ENCODE peak calls at places on chromosomes 13 and 19, in seven cellular contexts. One of them, this sample, is unnamed. For H3K4me1, the result is how much of the 10 kb centered on the place peaks cover.

GRCh38 chr13:50224534-50224933 is 209.3 kb downstream of the KCNRG start:
- DNase-seq in right lobe of liver: no peak
- DNase-seq in transverse colon: no peak
- DNase-seq in IMR-90: peak
- DNase-seq in tibial nerve: no peak
- DNase-seq in esophagus muscularis mucosa: no peak
- DNase-seq in esophagus squamous epithelium: no peak
- DNase-seq in this sample: no peak

GRCh38 chr19:28425431-28425931 is 787.5 kb downstream of the UQCRFS1 start:
- DNase-seq in tibial nerve: no peak
- DNase-seq in esophagus muscularis mucosa: no peak
- DNase-seq in IMR-90: no peak
- DNase-seq in esophagus squamous epithelium: no peak
- DNase-seq in transverse colon: no peak
- DNase-seq in right lobe of liver: no peak
- DNase-seq in this sample: no peak

GRCh38 chr19:41302624-41303351 is 7.2 kb upstream of the CCDC97 start:
- DNase-seq in tibial nerve: no peak
- DNase-seq in esophagus squamous epithelium: no peak
- DNase-seq in esophagus muscularis mucosa: no peak
- DNase-seq in transverse colon: peak
- DNase-seq in IMR-90: no peak
- DNase-seq in right lobe of liver: no peak
- DNase-seq in this sample: no peak

GRCh38 chr19:23507441-23507840 is 112.2 kb upstream of the ZNF91 start:
- DNase-seq in right lobe of liver: no peak
- DNase-seq in transverse colon: no peak
- DNase-seq in IMR-90: no peak
- DNase-seq in tibial nerve: no peak
- DNase-seq in esophagus squamous epithelium: no peak
- DNase-seq in esophagus muscularis mucosa: no peak
- DNase-seq in this sample: no peak

GRCh38 chr19:16376241-16376640 is 51.6 kb downstream of the KLF2 start:
- DNase-seq in esophagus squamous epithelium: no peak
- DNase-seq in IMR-90: no peak
- DNase-seq in tibial nerve: no peak
- DNase-seq in right lobe of liver: no peak
- DNase-seq in transverse colon: no peak
- DNase-seq in esophagus muscularis mucosa: no peak
- DNase-seq in this sample: no peak

GRCh38 chr13:44238011-44238421 is 135.6 kb upstream of the SERP2 start:
- DNase-seq in esophagus muscularis mucosa: no peak
- DNase-seq in transverse colon: no peak
- DNase-seq in tibial nerve: no peak
- DNase-seq in esophagus squamous epithelium: no peak
- DNase-seq in IMR-90: peak
- DNase-seq in right lobe of liver: no peak
- DNase-seq in this sample: no peak

GRCh38 chr19:11361037-11361770 is 6.0 kb downstream of the PLPPR2 start:
- DNase-seq in esophagus squamous epithelium: no peak
- DNase-seq in IMR-90: no peak
- DNase-seq in tibial nerve: no peak
- DNase-seq in transverse colon: peak
- DNase-seq in esophagus muscularis mucosa: no peak
- DNase-seq in right lobe of liver: peak
- DNase-seq in this sample: no peak

GRCh38 chr19:21474671-21475181 is 30.7 kb upstream of the ZNF429 start:
- DNase-seq in IMR-90: peak
- DNase-seq in esophagus muscularis mucosa: no peak
- DNase-seq in transverse colon: peak
- DNase-seq in right lobe of liver: peak
- DNase-seq in tibial nerve: peak
- DNase-seq in esophagus squamous epithelium: no peak
- DNase-seq in this sample: peak

GRCh38 chr19:42461700-42462324 is 19.1 kb upstream of the CXCL17 start:
- DNase-seq in transverse colon: no peak
- DNase-seq in right lobe of liver: no peak
- DNase-seq in tibial nerve: no peak
- DNase-seq in esophagus squamous epithelium: no peak
- DNase-seq in IMR-90: no peak
- DNase-seq in esophagus muscularis mucosa: no peak
- DNase-seq in this sample: no peak

GRCh38 chr19:50026550-50026906 is 723 bp downstream of the ZNF473 start:
- DNase-seq in IMR-90: no peak
- DNase-seq in esophagus muscularis mucosa: no peak
- DNase-seq in tibial nerve: no peak
- DNase-seq in esophagus squamous epithelium: no peak
- DNase-seq in right lobe of liver: no peak
- DNase-seq in transverse colon: no peak
- DNase-seq in this sample: no peak

GRCh38 chr19:50025022-50025793 is at the start of gene VRK3:
- DNase-seq in esophagus muscularis mucosa: peak
- DNase-seq in tibial nerve: peak
- DNase-seq in transverse colon: peak
- DNase-seq in right lobe of liver: peak
- DNase-seq in IMR-90: peak
- DNase-seq in esophagus squamous epithelium: peak
- DNase-seq in this sample: peak

GRCh38 chr19:50022823-50023222 is 2.3 kb downstream of the VRK3 start:
- DNase-seq in esophagus muscularis mucosa: no peak
- DNase-seq in tibial nerve: no peak
- DNase-seq in esophagus squamous epithelium: no peak
- DNase-seq in IMR-90: no peak
- DNase-seq in transverse colon: no peak
- DNase-seq in right lobe of liver: no peak
- DNase-seq in this sample: no peak

GRCh38 chr19:50024719-50025021 is 502 bp downstream of the VRK3 start:
- DNase-seq in esophagus muscularis mucosa: no peak
- DNase-seq in IMR-90: no peak
- DNase-seq in right lobe of liver: no peak
- DNase-seq in tibial nerve: no peak
- DNase-seq in esophagus squamous epithelium: no peak
- DNase-seq in transverse colon: no peak
- DNase-seq in this sample: no peak

GRCh38 chr19:50025794-50026549 is at the start of gene ZNF473:
- DNase-seq in esophagus muscularis mucosa: peak
- DNase-seq in esophagus squamous epithelium: peak
- DNase-seq in transverse colon: peak
- DNase-seq in IMR-90: peak
- DNase-seq in right lobe of liver: peak
- DNase-seq in tibial nerve: peak
- DNase-seq in this sample: peak
- TF ChIP-seq POLR2A in esophagus muscularis mucosa: peak
- TF ChIP-seq POLR2A in esophagus squamous epithelium: peak
- TF ChIP-seq POLR2A in transverse colon: peak
- TF ChIP-seq POLR2A in IMR-90: peak
- TF ChIP-seq POLR2A in right lobe of liver: peak
- TF ChIP-seq POLR2A in tibial nerve: no peak
- TF ChIP-seq POLR2A in this sample: no peak

GRCh38 chr19:45428385-45429231 is 4.9 kb upstream of the ERCC1 start:
- DNase-seq in esophagus squamous epithelium: no peak
- DNase-seq in transverse colon: peak
- DNase-seq in IMR-90: peak
- DNase-seq in esophagus muscularis mucosa: no peak
- DNase-seq in tibial nerve: no peak
- DNase-seq in right lobe of liver: no peak
- DNase-seq in this sample: peak
- TF ChIP-seq CTCF in esophagus squamous epithelium: no peak
- TF ChIP-seq CTCF in transverse colon: peak
- TF ChIP-seq CTCF in IMR-90: peak
- TF ChIP-seq CTCF in esophagus muscularis mucosa: peak
- TF ChIP-seq CTCF in tibial nerve: no peak
- TF ChIP-seq CTCF in right lobe of liver: peak
- TF ChIP-seq CTCF in this sample: peak

GRCh38 chr13:98564204-98564603 is 12.7 kb downstream of the STK24 start:
- DNase-seq in right lobe of liver: no peak
- DNase-seq in esophagus muscularis mucosa: no peak
- DNase-seq in IMR-90: no peak
- DNase-seq in tibial nerve: no peak
- DNase-seq in transverse colon: no peak
- DNase-seq in esophagus squamous epithelium: no peak
- DNase-seq in this sample: no peak

GRCh38 chr13:98570929-98571372 is 6.0 kb downstream of the STK24 start:
- DNase-seq in right lobe of liver: no peak
- DNase-seq in esophagus muscularis mucosa: no peak
- DNase-seq in transverse colon: peak
- DNase-seq in IMR-90: no peak
- DNase-seq in tibial nerve: no peak
- DNase-seq in esophagus squamous epithelium: no peak
- DNase-seq in this sample: peak

GRCh38 chr13:98563071-98563470 is 13.8 kb downstream of the STK24 start:
- DNase-seq in IMR-90: no peak
- DNase-seq in tibial nerve: no peak
- DNase-seq in transverse colon: no peak
- DNase-seq in right lobe of liver: no peak
- DNase-seq in esophagus muscularis mucosa: no peak
- DNase-seq in esophagus squamous epithelium: no peak
- DNase-seq in this sample: no peak

GRCh38 chr13:98567140-98567539 is 9.8 kb downstream of the STK24 start:
- DNase-seq in IMR-90: no peak
- DNase-seq in esophagus muscularis mucosa: no peak
- DNase-seq in esophagus squamous epithelium: no peak
- DNase-seq in tibial nerve: no peak
- DNase-seq in transverse colon: no peak
- DNase-seq in right lobe of liver: no peak
- DNase-seq in this sample: no peak

GRCh38 chr13:98565726-98566577 is 11.0 kb downstream of the STK24 start:
- DNase-seq in esophagus muscularis mucosa: no peak
- DNase-seq in transverse colon: peak
- DNase-seq in right lobe of liver: no peak
- DNase-seq in esophagus squamous epithelium: no peak
- DNase-seq in IMR-90: no peak
- DNase-seq in tibial nerve: no peak
- DNase-seq in this sample: no peak
- H3K4me1 ChIP-seq in esophagus muscularis mucosa: half or more
- H3K4me1 ChIP-seq in transverse colon: half or more
- H3K4me1 ChIP-seq in right lobe of liver: under half
- H3K4me1 ChIP-seq in esophagus squamous epithelium: half or more
- H3K4me1 ChIP-seq in IMR-90: under half
- H3K4me1 ChIP-seq in tibial nerve: half or more
- H3K4me1 ChIP-seq in this sample: under half

GRCh38 chr19:33310606-33311325 is 8.4 kb upstream of the CEBPA start:
- DNase-seq in tibial nerve: no peak
- DNase-seq in esophagus muscularis mucosa: no peak
- DNase-seq in esophagus squamous epithelium: no peak
- DNase-seq in IMR-90: no peak
- DNase-seq in transverse colon: peak
- DNase-seq in right lobe of liver: peak
- DNase-seq in this sample: no peak
- TF ChIP-seq POLR2A in tibial nerve: no peak
- TF ChIP-seq POLR2A in esophagus muscularis mucosa: no peak
- TF ChIP-seq POLR2A in esophagus squamous epithelium: no peak
- TF ChIP-seq POLR2A in IMR-90: no peak
- TF ChIP-seq POLR2A in transverse colon: no peak
- TF ChIP-seq POLR2A in right lobe of liver: no peak
- TF ChIP-seq POLR2A in this sample: no peak

This sample was measured in uterus.